ENCODE peak calls at places on chromosomes 4 and X, in four cellular contexts. A, O, M and B are unnamed samples.
A peak's percentile ranks its signal among the peaks of the same experiment; 100 is the strongest.

GRCh38 chr4:168641811-168642140 is 144.9 kb downstream of the PALLD start:
- DNase-seq in A (no peak), O (no peak), M (no peak), B (no peak)

GRCh38 chr4:7941111-7942018 is 1.7 kb upstream of the AFAP1 start:
- DNase-seq in A (peak; percentile 80), O (no peak), M (no peak), B (no peak)

GRCh38 chrX:49930046-49930445 is 7.7 kb downstream of the CLCN5 start:
- DNase-seq in A (no peak), O (peak; percentile 34), M (no peak), B (no peak)

GRCh38 chr4:74772783-74773182 is 21.5 kb downstream of the BTC start:
- DNase-seq in A (peak; percentile 20), O (no peak), M (no peak), B (no peak)

GRCh38 chrX:69238153-69238959 is 73.1 kb upstream of the PJA1 start:
- DNase-seq in A (no peak), O (no peak), M (no peak), B (no peak)

GRCh38 chr4:6417516-6417915 is 54.9 kb downstream of the PPP2R2C start:
- DNase-seq in A (no peak), O (no peak), M (no peak), B (no peak)

GRCh38 chrX:120213438-120214265 is 37.0 kb upstream of the ZBTB33 start:
- DNase-seq in A (peak; percentile 76), O (peak; percentile 59), M (peak; percentile 73), B (no peak)

GRCh38 chr4:186698525-186698924 is 25.1 kb downstream of the FAT1 start:
- DNase-seq in A (no peak), O (no peak), M (no peak), B (no peak)

GRCh38 chr4:18859468-18859867 is 837.9 kb upstream of the LCORL start:
- DNase-seq in A (peak; percentile 15), O (no peak), M (no peak), B (no peak)

DNA sequence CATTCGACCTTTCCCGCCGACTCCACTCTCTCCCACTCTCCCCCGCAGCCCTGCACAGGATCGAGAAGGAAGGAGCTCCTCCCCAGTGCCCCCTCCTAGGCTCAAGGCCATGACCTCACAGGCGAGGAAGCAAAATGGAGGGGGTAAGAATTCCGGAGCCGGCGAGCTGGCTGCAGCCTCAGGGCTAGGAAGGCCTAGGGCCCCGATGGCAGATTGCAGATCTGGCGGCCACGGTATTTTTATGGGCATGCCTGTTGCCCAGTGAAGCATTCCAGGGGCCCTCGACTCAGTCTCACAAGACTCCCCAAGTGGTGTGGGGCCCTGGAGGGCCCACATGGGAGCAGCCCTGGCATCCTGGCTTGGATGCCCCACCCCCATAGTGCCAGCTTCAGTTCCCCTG is 942 bp upstream of the L1CAM start:
- DNase-seq in A (peak; percentile 63), O (no peak), M (no peak), B (no peak)
- H3K4me3 ChIP-seq in A (peak overlapping the region; percentile 59), O (no peak overlapping the region), M (peak overlapping the region; percentile 54), B (no peak overlapping the region)

GRCh38 chr4:162793004-162793403 is 373.7 kb downstream of the NAF1 start:
- DNase-seq in A (no peak), O (no peak), M (no peak), B (no peak)
- H3K4me3 ChIP-seq in A (no peak overlapping the region), O (no peak overlapping the region), M (no peak overlapping the region), B (no peak overlapping the region)

DNA sequence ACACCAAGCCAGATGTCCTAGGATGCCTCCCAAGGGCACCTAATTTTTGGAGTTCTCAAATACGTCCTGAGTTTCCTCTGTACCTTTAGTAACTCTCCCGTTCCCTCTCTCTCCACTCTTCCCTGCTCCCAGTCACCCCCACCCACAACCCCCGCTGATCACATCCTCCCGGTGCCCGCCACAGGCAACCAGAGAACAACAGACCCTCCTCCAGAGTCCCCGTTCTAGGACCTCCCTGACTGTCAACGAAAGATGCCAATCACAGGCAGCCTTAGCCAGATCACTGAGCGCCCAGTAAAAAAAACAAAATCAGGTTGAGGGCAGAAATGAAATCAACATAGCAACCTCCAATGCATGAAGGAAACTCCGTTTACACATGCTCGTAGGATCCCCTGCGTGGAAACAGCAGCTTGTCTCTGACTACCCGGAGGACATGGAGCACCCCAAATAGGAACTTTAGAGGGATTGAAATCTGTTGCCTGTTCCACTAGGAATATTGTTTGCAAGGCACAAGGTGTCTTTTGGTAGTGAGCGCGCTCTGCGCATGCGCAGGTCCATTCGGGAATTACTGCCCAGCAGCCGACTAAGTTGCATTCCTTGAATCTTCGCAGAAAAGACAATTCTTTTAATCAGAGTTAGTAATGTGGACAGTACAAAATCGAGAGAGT is at the start of gene GABRB1:
- DNase-seq in A (peak; percentile 76), O (peak; percentile 61), M (peak; percentile 30), B (peak; percentile 66)
- H3K4me3 ChIP-seq in A (peak within 1 kb of the TSS; percentile 69), O (peak within 1 kb of the TSS; percentile 58), M (peak within 1 kb of the TSS; percentile 57), B (peak within 1 kb of the TSS; percentile 53)

GRCh38 chr4:11428161-11428700 is 463 bp downstream of the HS3ST1 start:
- DNase-seq in A (peak; percentile 47), O (no peak), M (peak; percentile 61), B (no peak)
- H3K4me3 ChIP-seq in A (peak overlapping the region; percentile 78), O (peak overlapping the region; percentile 17), M (peak overlapping the region; percentile 76), B (peak overlapping the region; percentile 55)

GRCh38 chr4:153467154-153467896 is 1.2 kb downstream of the TMEM131L start:
- DNase-seq in A (peak; percentile 83), O (no peak), M (peak; percentile 87), B (peak; percentile 83)

GRCh38 chr4:153466637-153467153 is 535 bp downstream of the TMEM131L start:
- DNase-seq in A (peak; percentile 19), O (no peak), M (no peak), B (no peak)

GRCh38 chr4:153465145-153465544 is 1.0 kb upstream of the TMEM131L start:
- DNase-seq in A (no peak), O (no peak), M (no peak), B (no peak)

GRCh38 chr4:153465583-153465921 is 608 bp upstream of the TMEM131L start:
- DNase-seq in A (peak; percentile 63), O (peak; percentile 61), M (peak; percentile 66), B (peak; percentile 61)

DNA sequence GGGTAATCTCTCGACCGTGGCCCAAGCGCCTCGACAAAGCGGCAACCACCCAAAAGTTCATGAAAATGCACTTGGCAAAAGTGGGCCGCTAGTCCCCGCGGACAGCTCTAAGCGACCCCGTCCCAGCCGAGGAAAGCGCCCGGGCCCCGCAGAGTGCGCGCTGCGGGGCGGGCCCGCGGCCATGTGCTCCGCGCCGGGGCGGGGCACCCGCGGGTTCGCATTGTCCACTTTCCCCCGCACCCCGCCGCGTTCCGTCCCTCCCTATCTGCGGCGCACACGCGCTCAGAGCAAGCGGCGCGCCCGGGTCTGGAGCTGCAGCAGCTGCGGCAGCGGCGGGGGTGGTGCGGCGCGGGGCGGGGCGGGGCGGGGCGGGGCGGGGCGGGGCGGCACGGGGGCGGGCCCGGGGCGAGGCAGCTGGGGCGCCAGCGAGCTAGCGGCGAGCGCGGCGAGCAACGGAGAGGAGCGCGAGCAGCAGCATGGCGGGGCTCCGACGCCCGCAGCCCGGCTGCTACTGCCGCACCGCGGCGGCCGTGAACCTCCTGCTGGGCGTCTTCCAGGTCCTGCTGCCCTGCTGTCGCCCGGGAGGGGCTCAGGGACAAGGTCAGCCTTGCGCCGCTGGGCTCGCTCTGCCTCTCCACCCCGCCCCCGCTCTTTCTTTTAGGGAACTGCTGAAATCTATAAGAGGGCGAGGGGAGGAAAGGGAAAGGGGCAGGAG is at the start of gene TMEM131L:
- DNase-seq in A (peak; percentile 82), O (peak; percentile 52), M (peak; percentile 96), B (peak; percentile 85)
- H3K4me3 ChIP-seq in A (peak within 1 kb of the TSS; percentile 95), O (peak within 1 kb of the TSS; percentile 96), M (peak within 1 kb of the TSS; percentile 94), B (peak within 1 kb of the TSS; percentile 99)